ENCODE peak calls at places on chromosomes 13 and 19, in five cellular contexts. K is GM23248, N is PC-3, J is neural progenitor cell, H is OCI-LY7. C is an unnamed sample.

GRCh38 chr19:4007021-4007835 is at the start of gene PIAS4:
- DNase-seq in K (peak; percentile 99), N (peak; percentile 92), J (peak; percentile 100), H (peak; percentile 98), C (peak; percentile 97)

GRCh38 chr13:105820415-105820814 is 715.0 kb downstream of the EFNB2 start:
- DNase-seq in K (no peak), N (no peak), J (no peak), H (no peak), C (no peak)

GRCh38 chr13:106540613-106541012 is 5.2 kb upstream of the EFNB2 start:
- DNase-seq in K (no peak), N (no peak), J (no peak), H (no peak), C (no peak)

GRCh38 chr13:41960195-41960699 is 662 bp downstream of the VWA8 start:
- DNase-seq in K (peak; percentile 71), N (peak; percentile 9), J (no peak), H (peak; percentile 41), C (peak; percentile 35)

GRCh38 chr13:73832203-73832602 is 302.0 kb downstream of the KLF12 start:
- DNase-seq in K (no peak), N (peak; percentile 61), J (peak; percentile 25), H (no peak), C (no peak)

GRCh38 chr19:5623397-5624153 is 692 bp downstream of the SAFB start:
- DNase-seq in K (no peak), N (no peak), J (peak; percentile 16), H (peak; percentile 13), C (no peak)

GRCh38 chr19:3766520-3766919 is 4.0 kb downstream of the MRPL54 start:
- DNase-seq in K (no peak), N (no peak), J (no peak), H (no peak), C (no peak)

GRCh38 chr13:75936791-75937190 is 300.7 kb downstream of the LMO7 start:
- DNase-seq in K (no peak), N (no peak), J (no peak), H (no peak), C (no peak)

GRCh38 chr19:18514800-18515682 is 6.8 kb downstream of the ELL start:
- DNase-seq in K (peak; percentile 75), N (peak; percentile 35), J (no peak), H (no peak), C (no peak)

GRCh38 chr19:4597975-4598671 is 38.6 kb upstream of the SEMA6B start:
- DNase-seq in K (peak; percentile 46), N (peak; percentile 61), J (peak; percentile 93), H (peak; percentile 75), C (peak; percentile 87)

GRCh38 chr13:32659736-32660135 is 73.5 kb downstream of the PDS5B start:
- DNase-seq in K (peak; percentile 6), N (no peak), J (no peak), H (no peak), C (no peak)

GRCh38 chr13:81395368-81395767 is 1054.4 kb upstream of the SPRY2 start:
- DNase-seq in K (no peak), N (no peak), J (peak; percentile 59), H (no peak), C (peak; percentile 79)

GRCh38 chr19:16886305-16886880 is 2.4 kb upstream of the F2RL3 start:
- DNase-seq in K (peak; percentile 50), N (peak; percentile 54), J (no peak), H (no peak), C (no peak)

GRCh38 chr13:50387124-50387581 is 371.9 kb downstream of the KCNRG start:
- DNase-seq in K (peak; percentile 47), N (peak; percentile 9), J (peak; percentile 75), H (peak; percentile 75), C (peak; percentile 72)

GRCh38 chr13:30486230-30487074 is 20.7 kb upstream of the HMGB1 start:
- DNase-seq in K (no peak), N (peak; percentile 73), J (no peak), H (no peak), C (peak; percentile 29)

GRCh38 chr19:35253316-35254286 is 4.8 kb downstream of the LSR start:
- DNase-seq in K (no peak), N (no peak), J (no peak), H (no peak), C (peak; percentile 44)

GRCh38 chr19:48645652-48646191 is at the start of gene CA11:
- DNase-seq in K (peak; percentile 36), N (peak; percentile 4), J (peak; percentile 70), H (no peak), C (peak; percentile 68)

GRCh38 chr13:47594833-47595232 is 406.2 kb downstream of the SUCLA2 start:
- DNase-seq in K (peak; percentile 9), N (peak; percentile 37), J (peak; percentile 23), H (peak; percentile 12), C (peak; percentile 41)

GRCh38 chr13:76993473-76993872 is 1.6 kb downstream of the CLN5 start:
- DNase-seq in K (no peak), N (no peak), J (no peak), H (no peak), C (no peak)

GRCh38 chr13:44402902-44403719 is 29.5 kb downstream of the SERP2 start:
- DNase-seq in K (no peak), N (peak; percentile 71), J (no peak), H (no peak), C (peak; percentile 29)

GRCh38 chr19:31316201-31316951 is 32.9 kb downstream of the TSHZ3 start:
- DNase-seq in K (peak; percentile 91), N (no peak), J (peak; percentile 84), H (no peak), C (peak; percentile 59)

GRCh38 chr19:4374451-4375163 is 25.7 kb downstream of the SH3GL1 start:
- DNase-seq in K (peak; percentile 96), N (peak; percentile 90), J (no peak), H (no peak), C (no peak)

GRCh38 chr19:18558595-18558994 is 925 bp downstream of the KXD1 start:
- DNase-seq in K (peak; percentile 18), N (no peak), J (no peak), H (no peak), C (no peak)

GRCh38 chr13:104740616-104741222 is 1674.5 kb upstream of the SLC10A2 start:
- DNase-seq in K (no peak), N (no peak), J (no peak), H (no peak), C (no peak)

GRCh38 chr13:84080748-84081530 is 198.7 kb upstream of the SLITRK1 start:
- DNase-seq in K (no peak), N (no peak), J (no peak), H (no peak), C (no peak)

GRCh38 chr19:41907994-41908615 is 20.1 kb downstream of the ERFL start:
- DNase-seq in K (no peak), N (no peak), J (no peak), H (no peak), C (no peak)

GRCh38 chr19:34345934-34346333 is 19.1 kb upstream of the GPI start:
- DNase-seq in K (peak; percentile 88), N (peak; percentile 81), J (peak; percentile 83), H (peak; percentile 82), C (peak; percentile 95)

GRCh38 chr13:31814523-31814922 is 75.2 kb downstream of the RXFP2 start:
- DNase-seq in K (no peak), N (no peak), J (no peak), H (no peak), C (no peak)

GRCh38 chr19:49530708-49531107 is 2.9 kb downstream of the RCN3 start:
- DNase-seq in K (no peak), N (no peak), J (no peak), H (no peak), C (no peak)

GRCh38 chr13:113947321-113948033 is 26.4 kb downstream of the C13orf46 start:
- DNase-seq in K (peak; percentile 76), N (peak; percentile 55), J (peak; percentile 30), H (no peak), C (peak; percentile 27)
- TF ChIP-seq EZH2phosphoT487 in K (no peak), N (no peak), J (no peak), H (no peak), C (no peak)

DNA sequence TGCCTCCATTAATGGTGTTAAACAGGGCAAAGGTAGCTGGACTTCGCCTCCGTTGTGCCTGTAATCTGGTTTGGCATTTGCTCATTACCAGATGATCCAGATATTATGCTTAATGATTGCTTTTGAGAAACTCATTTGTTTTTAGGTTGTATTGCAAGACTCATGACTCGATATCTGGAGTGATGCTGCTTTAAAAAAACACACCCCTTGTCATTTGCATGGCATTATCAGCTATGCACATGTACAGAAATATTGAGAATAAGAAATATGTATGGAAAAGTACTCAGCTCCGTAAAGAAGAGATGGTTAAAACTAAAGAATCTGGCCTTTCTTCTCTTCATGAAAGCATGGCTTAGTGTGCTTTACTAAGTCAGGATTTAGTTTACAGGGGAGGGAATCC is 95.0 kb downstream of the ARHGEF7 start:
- DNase-seq in K (no peak), N (no peak), J (peak; percentile 41), H (no peak), C (no peak)
- H3K36me3 ChIP-seq in K (no peaks in the 10 kb centered on the region), N (no peaks in the 10 kb centered on the region), J (no peaks in the 10 kb centered on the region), H (peaks cover 79% of the 10 kb centered on the region), C (no peaks in the 10 kb centered on the region)

DNA sequence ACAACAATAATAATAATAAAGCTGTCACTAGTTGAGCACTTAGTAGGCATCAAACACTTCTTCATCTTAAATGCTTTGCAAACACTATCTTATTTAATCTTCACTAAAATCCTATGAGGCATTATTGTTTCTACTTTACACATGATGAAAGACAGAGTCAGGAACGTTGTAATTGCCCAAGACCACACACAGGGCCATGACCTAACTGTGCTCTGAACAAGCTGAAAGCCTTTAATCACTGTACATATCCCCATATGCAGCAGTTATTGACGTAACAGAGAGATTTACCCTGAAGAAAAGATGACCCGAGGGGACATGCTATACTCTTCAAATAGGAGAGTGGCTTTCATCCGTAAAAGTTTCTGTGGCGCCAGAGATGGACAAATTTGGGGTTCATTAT is 53.0 kb downstream of the SACS start:
- DNase-seq in K (peak; percentile 56), N (no peak), J (no peak), H (no peak), C (no peak)
- TF ChIP-seq EZH2phosphoT487 in K (no peak), N (no peak), J (no peak), H (no peak), C (no peak)

GRCh38 chr19:13763300-13763699 is 1.0 kb upstream of the MRI1 start:
- DNase-seq in K (no peak), N (no peak), J (no peak), H (no peak), C (no peak)

GRCh38 chr19:13764101-13764807 is at the start of gene MRI1:
- DNase-seq in K (peak; percentile 82), N (peak; percentile 55), J (peak; percentile 65), H (peak; percentile 61), C (peak; percentile 67)

GRCh38 chr19:13764821-13765394 is 586 bp downstream of the MRI1 start:
- DNase-seq in K (peak; percentile 62), N (peak; percentile 23), J (peak; percentile 46), H (no peak), C (peak; percentile 58)

GRCh38 chr19:13766095-13766481 is 1.8 kb downstream of the MRI1 start:
- DNase-seq in K (no peak), N (no peak), J (no peak), H (no peak), C (no peak)

DNA sequence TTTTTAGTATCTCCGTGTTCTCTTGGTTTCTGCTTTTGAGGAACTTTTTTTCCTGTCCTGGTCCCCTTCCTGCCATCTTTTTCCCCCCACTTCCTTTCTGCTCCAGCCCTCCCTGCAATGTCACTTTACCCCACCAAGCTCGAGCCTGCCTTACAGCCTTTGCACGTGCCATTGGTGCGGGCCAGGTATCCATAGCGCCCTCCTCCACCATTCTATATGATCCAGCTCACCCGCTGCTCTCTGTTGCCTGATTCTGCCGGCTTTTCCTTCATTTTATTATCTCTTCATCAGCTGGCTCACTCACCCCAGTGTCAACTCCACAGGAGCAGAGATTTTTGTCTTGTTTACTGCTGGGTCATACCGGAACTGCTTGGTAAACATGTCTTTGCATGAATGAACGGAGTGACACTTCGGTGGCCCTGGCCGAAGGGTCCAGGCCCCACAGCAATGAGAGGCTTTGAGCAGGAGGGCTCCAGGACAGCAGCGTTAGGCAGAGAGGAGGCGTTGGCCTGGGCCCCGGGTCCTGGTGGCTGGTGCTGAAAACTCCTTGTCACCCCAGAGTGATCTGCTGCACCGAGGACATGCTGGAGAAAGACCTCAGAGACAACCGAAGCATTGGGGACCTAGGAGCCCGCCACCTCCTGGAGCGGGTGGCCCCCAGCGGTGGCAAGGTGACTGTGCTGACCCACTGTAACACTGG is 1.2 kb downstream of the MRI1 start:
- DNase-seq in K (peak; percentile 47), N (peak; percentile 35), J (no peak), H (no peak), C (peak; percentile 52)
- H3K36me3 ChIP-seq in K (no peaks in the 10 kb centered on the region), N (peaks cover 21% of the 10 kb centered on the region), J (no peaks in the 10 kb centered on the region), H (peaks cover 35% of the 10 kb centered on the region), C (peaks cover 4% of the 10 kb centered on the region)

C was measured in GM23338.